ENCODE peak calls at places on chromosomes 5 and 9, in nine cellular contexts. One of them, this sample, is unnamed.

GRCh38 chr5:5616247-5616895 is 193.9 kb downstream of the ICE1 start:
- DNase-seq in A673: no peak
- DNase-seq in stomach: no peak
- DNase-seq in right cardiac atrium: no peak
- DNase-seq in body of pancreas: no peak
- DNase-seq in lower lobe of right lung: no peak
- DNase-seq in aorta: no peak
- DNase-seq in pancreas: no peak
- DNase-seq in neuronal stem cell: peak; percentile 1
- DNase-seq in this sample: no peak

GRCh38 chr5:37859805-37860204 is 20.0 kb upstream of the GDNF start:
- DNase-seq in lower lobe of right lung: no peak
- DNase-seq in right cardiac atrium: no peak
- DNase-seq in stomach: no peak
- DNase-seq in body of pancreas: no peak
- DNase-seq in neuronal stem cell: no peak
- DNase-seq in aorta: no peak
- DNase-seq in A673: no peak
- DNase-seq in pancreas: no peak
- DNase-seq in this sample: no peak

GRCh38 chr5:126280820-126281219 is 142.4 kb upstream of the GRAMD2B start:
- DNase-seq in A673: no peak
- DNase-seq in right cardiac atrium: no peak
- DNase-seq in aorta: no peak
- DNase-seq in body of pancreas: no peak
- DNase-seq in neuronal stem cell: no peak
- DNase-seq in lower lobe of right lung: no peak
- DNase-seq in pancreas: no peak
- DNase-seq in stomach: no peak
- DNase-seq in this sample: no peak

GRCh38 chr9:98899399-98900056 is 44.2 kb upstream of the COL15A1 start:
- DNase-seq in pancreas: no peak
- DNase-seq in lower lobe of right lung: no peak
- DNase-seq in aorta: no peak
- DNase-seq in body of pancreas: no peak
- DNase-seq in neuronal stem cell: no peak
- DNase-seq in A673: peak; percentile 73
- DNase-seq in stomach: no peak
- DNase-seq in right cardiac atrium: no peak
- DNase-seq in this sample: no peak

GRCh38 chr9:133463234-133463863 is 3.6 kb downstream of the CACFD1 start:
- DNase-seq in lower lobe of right lung: no peak
- DNase-seq in body of pancreas: no peak
- DNase-seq in pancreas: no peak
- DNase-seq in neuronal stem cell: no peak
- DNase-seq in right cardiac atrium: no peak
- DNase-seq in aorta: no peak
- DNase-seq in A673: no peak
- DNase-seq in stomach: no peak
- DNase-seq in this sample: no peak

GRCh38 chr9:133117271-133118178 is 3.5 kb downstream of the RALGDS start:
- DNase-seq in pancreas: no peak
- DNase-seq in body of pancreas: peak; percentile 80
- DNase-seq in aorta: peak; percentile 78
- DNase-seq in stomach: peak; percentile 86
- DNase-seq in right cardiac atrium: peak; percentile 45
- DNase-seq in A673: no peak
- DNase-seq in lower lobe of right lung: peak; percentile 69
- DNase-seq in neuronal stem cell: no peak
- DNase-seq in this sample: no peak

GRCh38 chr9:121598167-121599000 is 53.0 kb upstream of the DAB2IP start:
- DNase-seq in lower lobe of right lung: peak; percentile 89
- DNase-seq in body of pancreas: peak; percentile 80
- DNase-seq in A673: no peak
- DNase-seq in pancreas: peak; percentile 79
- DNase-seq in stomach: peak; percentile 89
- DNase-seq in right cardiac atrium: peak; percentile 79
- DNase-seq in aorta: peak; percentile 89
- DNase-seq in neuronal stem cell: peak; percentile 86
- DNase-seq in this sample: peak; percentile 83

GRCh38 chr5:76082790-76083554 is at the start of gene SV2C:
- DNase-seq in right cardiac atrium: no peak
- DNase-seq in lower lobe of right lung: peak; percentile 45
- DNase-seq in neuronal stem cell: peak; percentile 47
- DNase-seq in body of pancreas: no peak
- DNase-seq in A673: peak; percentile 52
- DNase-seq in stomach: peak; percentile 41
- DNase-seq in aorta: peak; percentile 71
- DNase-seq in pancreas: no peak
- DNase-seq in this sample: no peak

GRCh38 chr5:600551-601541 is 11.3 kb upstream of the CEP72 start:
- DNase-seq in neuronal stem cell: no peak
- DNase-seq in aorta: peak; percentile 58
- DNase-seq in stomach: peak; percentile 35
- DNase-seq in pancreas: peak; percentile 20
- DNase-seq in A673: no peak
- DNase-seq in body of pancreas: peak; percentile 54
- DNase-seq in lower lobe of right lung: no peak
- DNase-seq in right cardiac atrium: no peak
- DNase-seq in this sample: no peak

GRCh38 chr5:41869150-41869738 is 981 bp downstream of the OXCT1 start:
- DNase-seq in aorta: peak; percentile 91
- DNase-seq in right cardiac atrium: peak; percentile 80
- DNase-seq in stomach: peak; percentile 67
- DNase-seq in pancreas: peak; percentile 14
- DNase-seq in lower lobe of right lung: peak; percentile 46
- DNase-seq in A673: no peak
- DNase-seq in neuronal stem cell: no peak
- DNase-seq in body of pancreas: no peak
- DNase-seq in this sample: peak; percentile 80

GRCh38 chr5:151739939-151740335 is 18.5 kb downstream of the ATOX1 start:
- DNase-seq in stomach: no peak
- DNase-seq in pancreas: no peak
- DNase-seq in right cardiac atrium: no peak
- DNase-seq in aorta: no peak
- DNase-seq in lower lobe of right lung: no peak
- DNase-seq in neuronal stem cell: no peak
- DNase-seq in A673: peak; percentile 53
- DNase-seq in body of pancreas: no peak
- DNase-seq in this sample: no peak

GRCh38 chr9:132896906-132897305 is 18.2 kb downstream of the SPACA9 start:
- DNase-seq in A673: no peak
- DNase-seq in lower lobe of right lung: no peak
- DNase-seq in aorta: no peak
- DNase-seq in body of pancreas: no peak
- DNase-seq in stomach: no peak
- DNase-seq in pancreas: no peak
- DNase-seq in right cardiac atrium: peak; percentile 31
- DNase-seq in neuronal stem cell: no peak
- DNase-seq in this sample: peak; percentile 60

GRCh38 chr9:6907772-6908381 is 150.1 kb downstream of the KDM4C start:
- DNase-seq in stomach: no peak
- DNase-seq in pancreas: no peak
- DNase-seq in right cardiac atrium: no peak
- DNase-seq in body of pancreas: no peak
- DNase-seq in lower lobe of right lung: no peak
- DNase-seq in aorta: no peak
- DNase-seq in A673: peak; percentile 45
- DNase-seq in neuronal stem cell: no peak
- DNase-seq in this sample: no peak

GRCh38 chr9:96302021-96302420 is at the start of gene HSD17B3:
- DNase-seq in neuronal stem cell: no peak
- DNase-seq in body of pancreas: no peak
- DNase-seq in pancreas: no peak
- DNase-seq in A673: no peak
- DNase-seq in lower lobe of right lung: no peak
- DNase-seq in aorta: no peak
- DNase-seq in stomach: no peak
- DNase-seq in right cardiac atrium: no peak
- DNase-seq in this sample: no peak

DNA sequence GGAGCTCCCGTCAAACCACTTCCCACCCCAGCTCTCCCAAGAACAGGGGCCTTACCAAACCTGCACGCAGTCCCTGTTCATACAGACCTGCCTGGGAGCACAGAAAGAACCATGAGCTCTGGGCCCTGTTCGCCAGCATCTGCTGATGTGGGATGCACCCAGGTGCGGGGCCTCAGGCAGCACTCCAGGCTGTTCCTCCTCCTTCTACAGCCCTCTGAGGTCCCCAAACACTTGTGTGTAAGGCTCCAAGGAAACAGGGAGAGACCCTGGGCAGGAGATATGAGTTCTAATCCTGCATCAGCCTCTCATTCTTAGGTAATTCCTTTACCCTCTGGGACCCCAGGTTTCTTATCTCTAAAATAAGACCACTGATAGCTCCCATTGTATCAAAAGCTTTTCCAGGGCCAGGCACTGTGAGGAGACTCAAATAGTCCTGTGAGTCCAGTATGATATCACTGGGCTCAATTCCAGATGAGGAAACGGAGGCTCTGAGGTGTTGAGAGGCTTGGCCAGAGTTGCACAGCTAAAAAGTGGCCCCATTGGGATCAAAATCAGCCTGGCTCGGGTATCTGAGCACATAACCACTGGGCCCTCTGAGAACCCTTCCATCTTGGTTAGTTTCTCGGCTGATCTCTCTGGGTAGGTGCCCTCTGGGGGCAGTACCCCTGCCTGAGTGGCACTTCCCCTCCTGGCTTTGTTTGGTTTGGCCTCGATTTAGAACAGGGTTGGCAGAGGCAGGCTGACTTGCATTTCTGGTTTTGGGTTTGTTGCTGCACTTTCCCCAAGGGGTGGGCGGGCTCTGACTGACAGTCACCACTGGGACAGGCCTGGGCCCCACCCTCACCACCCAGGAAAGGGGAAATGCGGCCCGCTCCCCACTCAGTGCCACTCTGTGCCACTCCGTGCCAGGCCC is 116.8 kb downstream of the RGS3 start:
- DNase-seq in A673: no peak
- DNase-seq in body of pancreas: peak; percentile 91
- DNase-seq in neuronal stem cell: no peak
- DNase-seq in pancreas: peak; percentile 95
- DNase-seq in stomach: peak; percentile 93
- DNase-seq in lower lobe of right lung: peak; percentile 98
- DNase-seq in right cardiac atrium: peak; percentile 80
- DNase-seq in aorta: peak; percentile 94
- DNase-seq in this sample: no peak
- H3K4me3 ChIP-seq in A673: no peak overlapping the region
- H3K4me3 ChIP-seq in body of pancreas: no peak overlapping the region
- H3K4me3 ChIP-seq in neuronal stem cell: no peak overlapping the region
- H3K4me3 ChIP-seq in pancreas: no peak overlapping the region
- H3K4me3 ChIP-seq in stomach: peak overlapping the region; percentile 15
- H3K4me3 ChIP-seq in lower lobe of right lung: peak overlapping the region; percentile 46
- H3K4me3 ChIP-seq in right cardiac atrium: no peak overlapping the region
- H3K4me3 ChIP-seq in aorta: no peak overlapping the region
- H3K4me3 ChIP-seq in this sample: no peak overlapping the region

DNA sequence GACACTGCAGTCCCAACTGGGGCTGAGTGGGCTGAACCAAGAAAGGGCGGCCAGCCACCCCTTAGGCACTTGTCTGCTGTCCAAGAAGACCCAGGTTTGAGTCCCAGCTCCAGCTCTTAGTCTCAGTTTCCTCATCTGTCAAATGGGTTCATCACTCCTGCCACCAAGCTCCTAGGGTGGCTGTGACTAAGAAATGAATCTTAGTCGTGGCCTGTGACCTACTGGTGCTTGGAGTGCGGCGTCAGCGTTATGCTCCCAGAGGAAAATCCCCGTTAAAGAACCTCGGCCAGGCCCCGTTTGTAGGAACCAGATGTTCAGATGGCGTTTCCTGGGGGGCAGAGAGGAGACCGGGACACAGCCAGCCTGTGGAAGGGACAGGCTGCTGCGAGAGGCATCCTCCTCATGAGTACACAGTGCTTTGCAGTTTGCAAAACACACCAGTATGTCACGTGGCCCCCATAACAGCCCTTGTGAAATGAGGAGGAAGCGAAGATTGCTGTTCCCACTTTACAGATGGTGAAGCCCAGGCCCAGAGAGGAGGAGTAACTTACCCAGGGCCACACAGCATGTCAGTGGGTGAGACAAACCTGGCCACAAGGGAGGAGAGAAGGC is 3.3 kb downstream of the FIBCD1 start:
- DNase-seq in pancreas: no peak
- DNase-seq in body of pancreas: no peak
- DNase-seq in A673: no peak
- DNase-seq in aorta: no peak
- DNase-seq in right cardiac atrium: no peak
- DNase-seq in neuronal stem cell: no peak
- DNase-seq in stomach: no peak
- DNase-seq in lower lobe of right lung: no peak
- DNase-seq in this sample: peak; percentile 15
- H3K4me3 ChIP-seq in pancreas: no peak overlapping the region
- H3K4me3 ChIP-seq in body of pancreas: no peak overlapping the region
- H3K4me3 ChIP-seq in A673: no peak overlapping the region
- H3K4me3 ChIP-seq in aorta: no peak overlapping the region
- H3K4me3 ChIP-seq in right cardiac atrium: no peak overlapping the region
- H3K4me3 ChIP-seq in neuronal stem cell: no peak overlapping the region
- H3K4me3 ChIP-seq in stomach: no peak overlapping the region
- H3K4me3 ChIP-seq in lower lobe of right lung: no peak overlapping the region
- H3K4me3 ChIP-seq in this sample: no peak overlapping the region

GRCh38 chr5:140038373-140038957 is 4.6 kb downstream of the NRG2 start:
- DNase-seq in pancreas: no peak
- DNase-seq in aorta: no peak
- DNase-seq in body of pancreas: no peak
- DNase-seq in right cardiac atrium: no peak
- DNase-seq in lower lobe of right lung: no peak
- DNase-seq in A673: no peak
- DNase-seq in neuronal stem cell: peak; percentile 73
- DNase-seq in stomach: no peak
- DNase-seq in this sample: no peak
- H3K4me3 ChIP-seq in pancreas: no peak overlapping the region
- H3K4me3 ChIP-seq in aorta: peak overlapping the region; percentile 68
- H3K4me3 ChIP-seq in body of pancreas: no peak overlapping the region
- H3K4me3 ChIP-seq in right cardiac atrium: peak overlapping the region; percentile 80
- H3K4me3 ChIP-seq in lower lobe of right lung: peak overlapping the region; percentile 49
- H3K4me3 ChIP-seq in A673: no peak overlapping the region
- H3K4me3 ChIP-seq in neuronal stem cell: no peak overlapping the region
- H3K4me3 ChIP-seq in stomach: peak overlapping the region; percentile 37
- H3K4me3 ChIP-seq in this sample: peak overlapping the region; percentile 30

DNA sequence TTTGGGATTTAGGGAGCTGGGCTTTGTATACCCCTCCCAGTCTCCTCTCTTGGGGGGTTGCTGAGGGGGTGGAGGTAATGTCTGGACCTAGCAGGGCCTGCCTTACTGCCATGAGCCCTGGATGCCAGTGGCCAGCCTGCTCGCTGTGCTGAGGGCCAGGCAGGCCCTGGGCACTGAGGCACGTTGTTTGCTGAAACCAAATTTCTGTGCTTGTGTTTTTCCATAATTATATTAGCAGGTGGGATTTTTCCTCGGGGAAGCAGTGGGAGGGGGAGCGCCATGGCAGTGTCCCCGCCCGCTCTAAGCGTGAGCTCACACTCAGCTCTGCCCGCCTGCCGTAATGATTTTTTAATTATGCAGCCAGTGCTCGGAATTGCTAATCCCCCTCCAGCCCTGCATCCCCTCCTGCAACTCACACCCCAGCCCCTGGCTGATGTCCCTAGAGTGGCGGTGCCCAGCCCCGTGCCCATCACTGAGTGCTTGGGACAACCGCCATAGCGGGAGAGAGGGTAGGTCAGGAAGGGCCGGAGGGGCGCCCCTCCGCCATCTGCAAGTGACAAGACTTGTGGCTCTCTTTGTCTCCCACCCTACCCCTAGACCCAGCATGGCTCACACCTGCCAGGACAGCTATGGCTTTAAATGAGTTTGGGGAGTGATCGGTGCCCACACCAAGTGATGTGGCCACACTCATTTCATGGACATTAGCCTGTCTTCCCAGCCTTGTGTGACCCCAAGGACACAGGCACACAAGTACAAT is 21.0 kb downstream of the CXXC5 start:
- DNase-seq in neuronal stem cell: no peak
- DNase-seq in body of pancreas: no peak
- DNase-seq in stomach: no peak
- DNase-seq in right cardiac atrium: no peak
- DNase-seq in pancreas: peak; percentile 38
- DNase-seq in aorta: no peak
- DNase-seq in A673: no peak
- DNase-seq in lower lobe of right lung: no peak
- DNase-seq in this sample: no peak
- H3K4me3 ChIP-seq in neuronal stem cell: no peak overlapping the region
- H3K4me3 ChIP-seq in body of pancreas: no peak overlapping the region
- H3K4me3 ChIP-seq in stomach: peak overlapping the region; percentile 45
- H3K4me3 ChIP-seq in right cardiac atrium: peak overlapping the region; percentile 54
- H3K4me3 ChIP-seq in pancreas: no peak overlapping the region
- H3K4me3 ChIP-seq in aorta: no peak overlapping the region
- H3K4me3 ChIP-seq in A673: peak overlapping the region; percentile 38
- H3K4me3 ChIP-seq in lower lobe of right lung: peak overlapping the region; percentile 50
- H3K4me3 ChIP-seq in this sample: peak overlapping the region; percentile 44

This sample was measured in ovary.